ENCODE peak calls at places on chromosomes 1 and 21, in six cellular contexts. One of them, this sample, is unnamed.

GRCh38 chr1:162823771-162824525 is 33.4 kb downstream of the HSD17B7 start:
- DNase-seq in ovary: no peak
- DNase-seq in CD4-positive, alpha-beta T cell: no peak
- DNase-seq in RWPE1: no peak
- DNase-seq in Peyer's patch: no peak
- DNase-seq in heart right ventricle: no peak
- DNase-seq in this sample: no peak

GRCh38 chr1:30536530-30536929 is 186.9 kb downstream of the MATN1 start:
- DNase-seq in ovary: no peak
- DNase-seq in RWPE1: no peak
- DNase-seq in heart right ventricle: no peak
- DNase-seq in Peyer's patch: no peak
- DNase-seq in CD4-positive, alpha-beta T cell: no peak
- DNase-seq in this sample: no peak

GRCh38 chr1:75317976-75318375 is 183.8 kb downstream of the LHX8 start:
- DNase-seq in ovary: no peak
- DNase-seq in RWPE1: no peak
- DNase-seq in CD4-positive, alpha-beta T cell: no peak
- DNase-seq in heart right ventricle: no peak
- DNase-seq in Peyer's patch: no peak
- DNase-seq in this sample: no peak

GRCh38 chr1:149884433-149885363 is 14.7 kb upstream of the BOLA1 start:
- DNase-seq in CD4-positive, alpha-beta T cell: no peak
- DNase-seq in ovary: no peak
- DNase-seq in Peyer's patch: peak; percentile 37
- DNase-seq in heart right ventricle: no peak
- DNase-seq in RWPE1: no peak
- DNase-seq in this sample: peak; percentile 76

GRCh38 chr1:82153282-82153630 is 352.5 kb downstream of the ADGRL2 start:
- DNase-seq in CD4-positive, alpha-beta T cell: no peak
- DNase-seq in RWPE1: no peak
- DNase-seq in Peyer's patch: no peak
- DNase-seq in ovary: no peak
- DNase-seq in heart right ventricle: no peak
- DNase-seq in this sample: no peak

GRCh38 chr1:180365039-180365438 is 135.0 kb downstream of the LHX4 start:
- DNase-seq in ovary: no peak
- DNase-seq in heart right ventricle: no peak
- DNase-seq in Peyer's patch: no peak
- DNase-seq in CD4-positive, alpha-beta T cell: no peak
- DNase-seq in RWPE1: no peak
- DNase-seq in this sample: peak; percentile 19

GRCh38 chr1:84956655-84957054 is 40.3 kb downstream of the MCOLN2 start:
- DNase-seq in CD4-positive, alpha-beta T cell: no peak
- DNase-seq in Peyer's patch: no peak
- DNase-seq in heart right ventricle: no peak
- DNase-seq in ovary: no peak
- DNase-seq in RWPE1: no peak
- DNase-seq in this sample: no peak

GRCh38 chr1:205062319-205062718 is 19.3 kb downstream of the CNTN2 start:
- DNase-seq in heart right ventricle: no peak
- DNase-seq in CD4-positive, alpha-beta T cell: no peak
- DNase-seq in Peyer's patch: no peak
- DNase-seq in RWPE1: no peak
- DNase-seq in ovary: no peak
- DNase-seq in this sample: no peak

GRCh38 chr1:30476476-30476875 is 246.9 kb downstream of the MATN1 start:
- DNase-seq in heart right ventricle: no peak
- DNase-seq in Peyer's patch: no peak
- DNase-seq in RWPE1: no peak
- DNase-seq in CD4-positive, alpha-beta T cell: no peak
- DNase-seq in ovary: no peak
- DNase-seq in this sample: no peak

GRCh38 chr1:204070895-204071294 is 2.0 kb upstream of the SOX13 start:
- DNase-seq in Peyer's patch: no peak
- DNase-seq in ovary: no peak
- DNase-seq in RWPE1: no peak
- DNase-seq in heart right ventricle: no peak
- DNase-seq in CD4-positive, alpha-beta T cell: no peak
- DNase-seq in this sample: no peak

GRCh38 chr1:62423580-62424242 is 13.1 kb upstream of the USP1 start:
- DNase-seq in ovary: no peak
- DNase-seq in CD4-positive, alpha-beta T cell: no peak
- DNase-seq in RWPE1: no peak
- DNase-seq in Peyer's patch: no peak
- DNase-seq in heart right ventricle: no peak
- DNase-seq in this sample: no peak

GRCh38 chr1:15678578-15678977 is 5.5 kb upstream of the PLEKHM2 start:
- DNase-seq in RWPE1: peak; percentile 60
- DNase-seq in CD4-positive, alpha-beta T cell: no peak
- DNase-seq in ovary: no peak
- DNase-seq in heart right ventricle: no peak
- DNase-seq in Peyer's patch: no peak
- DNase-seq in this sample: no peak

GRCh38 chr21:41168391-41169257 is 664 bp downstream of the BACE2 start:
- DNase-seq in ovary: peak; percentile 55
- DNase-seq in CD4-positive, alpha-beta T cell: no peak
- DNase-seq in RWPE1: peak; percentile 42
- DNase-seq in heart right ventricle: peak; percentile 45
- DNase-seq in Peyer's patch: peak; percentile 43
- DNase-seq in this sample: peak; percentile 38

GRCh38 chr1:52436817-52437216 is 32.4 kb downstream of the PRPF38A start:
- DNase-seq in heart right ventricle: no peak
- DNase-seq in CD4-positive, alpha-beta T cell: no peak
- DNase-seq in RWPE1: no peak
- DNase-seq in ovary: no peak
- DNase-seq in Peyer's patch: no peak
- DNase-seq in this sample: no peak

GRCh38 chr1:101178341-101178687 is 58.5 kb upstream of the S1PR1 start:
- DNase-seq in ovary: no peak
- DNase-seq in heart right ventricle: no peak
- DNase-seq in RWPE1: no peak
- DNase-seq in Peyer's patch: no peak
- DNase-seq in CD4-positive, alpha-beta T cell: no peak
- DNase-seq in this sample: no peak

GRCh38 chr1:101174722-101175121 is 62.1 kb upstream of the S1PR1 start:
- DNase-seq in CD4-positive, alpha-beta T cell: no peak
- DNase-seq in RWPE1: peak; percentile 82
- DNase-seq in ovary: no peak
- DNase-seq in Peyer's patch: no peak
- DNase-seq in heart right ventricle: no peak
- DNase-seq in this sample: no peak

GRCh38 chr1:101178688-101179491 is 57.9 kb upstream of the S1PR1 start:
- DNase-seq in RWPE1: no peak
- DNase-seq in ovary: no peak
- DNase-seq in CD4-positive, alpha-beta T cell: no peak
- DNase-seq in Peyer's patch: no peak
- DNase-seq in heart right ventricle: no peak
- DNase-seq in this sample: peak; percentile 4

GRCh38 chr1:101175474-101175873 is 61.3 kb upstream of the S1PR1 start:
- DNase-seq in ovary: no peak
- DNase-seq in Peyer's patch: no peak
- DNase-seq in CD4-positive, alpha-beta T cell: no peak
- DNase-seq in RWPE1: no peak
- DNase-seq in heart right ventricle: no peak
- DNase-seq in this sample: no peak

GRCh38 chr1:101175886-101176285 is 60.9 kb upstream of the S1PR1 start:
- DNase-seq in ovary: no peak
- DNase-seq in RWPE1: no peak
- DNase-seq in Peyer's patch: no peak
- DNase-seq in CD4-positive, alpha-beta T cell: no peak
- DNase-seq in heart right ventricle: no peak
- DNase-seq in this sample: no peak
- H3K27ac ChIP-seq in ovary: no peak overlapping the region
- H3K27ac ChIP-seq in RWPE1: no peak overlapping the region
- H3K27ac ChIP-seq in Peyer's patch: no peak overlapping the region
- H3K27ac ChIP-seq in CD4-positive, alpha-beta T cell: no peak overlapping the region
- H3K27ac ChIP-seq in heart right ventricle: peak overlapping the region; percentile 71
- H3K27ac ChIP-seq in this sample: no peak overlapping the region

GRCh38 chr1:154352581-154353459 is 27.5 kb downstream of the ATP8B2 start:
- DNase-seq in Peyer's patch: peak; percentile 54
- DNase-seq in heart right ventricle: peak; percentile 54
- DNase-seq in ovary: peak; percentile 70
- DNase-seq in RWPE1: no peak
- DNase-seq in CD4-positive, alpha-beta T cell: peak; percentile 42
- DNase-seq in this sample: peak; percentile 56
- TF ChIP-seq CTCF in Peyer's patch: no peak
- TF ChIP-seq CTCF in heart right ventricle: no peak
- TF ChIP-seq CTCF in ovary: no peak
- TF ChIP-seq CTCF in RWPE1: no peak
- TF ChIP-seq CTCF in CD4-positive, alpha-beta T cell: peak; percentile 10
- TF ChIP-seq CTCF in this sample: no peak

GRCh38 chr21:45105906-45106485 is 31.6 kb downstream of the ADARB1 start:
- DNase-seq in ovary: no peak
- DNase-seq in CD4-positive, alpha-beta T cell: no peak
- DNase-seq in Peyer's patch: no peak
- DNase-seq in heart right ventricle: no peak
- DNase-seq in RWPE1: no peak
- DNase-seq in this sample: peak; percentile 74

GRCh38 chr21:45108034-45108790 is 33.8 kb downstream of the ADARB1 start:
- DNase-seq in heart right ventricle: no peak
- DNase-seq in RWPE1: no peak
- DNase-seq in ovary: no peak
- DNase-seq in CD4-positive, alpha-beta T cell: no peak
- DNase-seq in Peyer's patch: no peak
- DNase-seq in this sample: no peak

GRCh38 chr21:45103966-45104520 is 29.7 kb downstream of the ADARB1 start:
- DNase-seq in heart right ventricle: no peak
- DNase-seq in CD4-positive, alpha-beta T cell: no peak
- DNase-seq in ovary: no peak
- DNase-seq in RWPE1: no peak
- DNase-seq in Peyer's patch: no peak
- DNase-seq in this sample: no peak

GRCh38 chr21:45102391-45102932 is 28.1 kb downstream of the ADARB1 start:
- DNase-seq in RWPE1: peak; percentile 76
- DNase-seq in heart right ventricle: no peak
- DNase-seq in Peyer's patch: no peak
- DNase-seq in CD4-positive, alpha-beta T cell: no peak
- DNase-seq in ovary: no peak
- DNase-seq in this sample: peak; percentile 91

DNA sequence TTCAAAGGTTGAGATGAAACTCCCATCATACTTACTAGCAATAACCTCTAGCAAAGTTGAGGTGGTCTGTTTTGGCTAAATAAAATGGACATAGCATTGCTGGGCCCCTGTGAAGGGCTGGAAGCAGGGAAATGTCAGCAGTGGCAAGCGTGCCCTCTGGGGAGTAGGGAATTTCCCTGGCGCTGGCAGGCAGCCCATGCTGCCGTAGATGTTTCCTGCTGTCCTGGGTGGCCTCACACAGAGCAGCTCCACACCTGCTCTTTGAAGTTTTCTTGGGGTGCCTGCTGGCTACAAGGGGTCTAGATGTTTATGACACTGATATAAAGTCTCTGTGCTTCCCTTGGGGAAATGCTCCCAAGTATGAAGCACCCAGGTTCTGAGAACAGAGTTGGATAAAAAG is 30.2 kb downstream of the ADARB1 start:
- DNase-seq in heart right ventricle: peak; percentile 51
- DNase-seq in RWPE1: peak; percentile 46
- DNase-seq in ovary: no peak
- DNase-seq in Peyer's patch: no peak
- DNase-seq in CD4-positive, alpha-beta T cell: no peak
- DNase-seq in this sample: peak; percentile 20
- H3K27ac ChIP-seq in heart right ventricle: peak overlapping the region; percentile 69
- H3K27ac ChIP-seq in RWPE1: peak overlapping the region; percentile 7
- H3K27ac ChIP-seq in ovary: no peak overlapping the region
- H3K27ac ChIP-seq in Peyer's patch: no peak overlapping the region
- H3K27ac ChIP-seq in CD4-positive, alpha-beta T cell: no peak overlapping the region
- H3K27ac ChIP-seq in this sample: peak overlapping the region; percentile 56

GRCh38 chr21:44011774-44012473 is at the start of gene TRAPPC10:
- DNase-seq in heart right ventricle: peak; percentile 85
- DNase-seq in ovary: peak; percentile 90
- DNase-seq in Peyer's patch: peak; percentile 77
- DNase-seq in CD4-positive, alpha-beta T cell: peak; percentile 73
- DNase-seq in RWPE1: peak; percentile 75
- DNase-seq in this sample: peak; percentile 93
- TF ChIP-seq CTCF in heart right ventricle: no peak
- TF ChIP-seq CTCF in ovary: no peak
- TF ChIP-seq CTCF in Peyer's patch: no peak
- TF ChIP-seq CTCF in CD4-positive, alpha-beta T cell: no peak
- TF ChIP-seq CTCF in RWPE1: no peak
- TF ChIP-seq CTCF in this sample: no peak

GRCh38 chr1:38744452-38745350 is 114.9 kb downstream of the RRAGC start:
- DNase-seq in RWPE1: no peak
- DNase-seq in Peyer's patch: no peak
- DNase-seq in heart right ventricle: no peak
- DNase-seq in CD4-positive, alpha-beta T cell: no peak
- DNase-seq in ovary: no peak
- DNase-seq in this sample: no peak
- H3K27ac ChIP-seq in RWPE1: no peak overlapping the region
- H3K27ac ChIP-seq in Peyer's patch: no peak overlapping the region
- H3K27ac ChIP-seq in heart right ventricle: no peak overlapping the region
- H3K27ac ChIP-seq in CD4-positive, alpha-beta T cell: no peak overlapping the region
- H3K27ac ChIP-seq in ovary: no peak overlapping the region
- H3K27ac ChIP-seq in this sample: no peak overlapping the region

This sample was measured in A673.